ENCODE peak calls at places on chromosomes 13 and 19, in eight cellular contexts. M is BJ; S is neuronal stem cell; N is dorsolateral prefrontal cortex; W is effector memory CD4-positive, alpha-beta T cell; R is astrocyte of the cerebellum; G is Caco-2; K is psoas muscle. H is an unnamed sample.

GRCh38 chr19:31164666-31165265 is 184.5 kb downstream of the TSHZ3 start:
- DNase-seq in M (no peak), S (no peak), N (no peak), W (no peak), R (no peak), G (no peak), K (no peak), H (no peak)

GRCh38 chr13:31880849-31881494 is 141.6 kb downstream of the RXFP2 start:
- DNase-seq in M (peak), S (no peak), N (no peak), W (no peak), R (no peak), G (no peak), K (no peak), H (no peak)

GRCh38 chr19:14218615-14219330 is 12.8 kb upstream of the ADGRL1 start:
- DNase-seq in M (no peak), S (no peak), N (peak), W (no peak), R (no peak), G (no peak), K (no peak), H (no peak)

GRCh38 chr19:19256072-19256969 is 16.8 kb downstream of the TM6SF2 start:
- DNase-seq in M (no peak), S (no peak), N (no peak), W (no peak), R (no peak), G (no peak), K (no peak), H (no peak)

GRCh38 chr19:45130888-45131615 is 29.7 kb downstream of the NKPD1 start:
- DNase-seq in M (no peak), S (no peak), N (peak), W (no peak), R (no peak), G (no peak), K (no peak), H (no peak)

GRCh38 chr19:38046254-38047047 is 139.4 kb downstream of the SIPA1L3 start:
- DNase-seq in M (no peak), S (no peak), N (no peak), W (no peak), R (no peak), G (no peak), K (no peak), H (no peak)

GRCh38 chr19:48170817-48171347 is 402 bp downstream of the ZSWIM9 start:
- DNase-seq in M (no peak), S (no peak), N (no peak), W (no peak), R (no peak), G (no peak), K (no peak), H (no peak)

GRCh38 chr13:65787087-65787486 is 1443.0 kb downstream of the PCDH9 start:
- DNase-seq in M (no peak), S (no peak), N (no peak), W (no peak), R (no peak), G (no peak), K (no peak), H (no peak)

GRCh38 chr13:97879646-97880297 is 73.7 kb upstream of the IPO5 start:
- DNase-seq in M (peak), S (no peak), N (no peak), W (no peak), R (peak), G (no peak), K (no peak), H (peak)

GRCh38 chr19:54905908-54906511 is at the start of gene NCR1:
- DNase-seq in M (no peak), S (no peak), N (no peak), W (no peak), R (no peak), G (no peak), K (no peak), H (no peak)

GRCh38 chr19:49931293-49932040 is 2.2 kb upstream of the NUP62 start:
- DNase-seq in M (no peak), S (no peak), N (no peak), W (no peak), R (no peak), G (no peak), K (no peak), H (no peak)

GRCh38 chr19:49929611-49930482 is 543 bp upstream of the NUP62 start:
- DNase-seq in M (peak), S (peak), N (peak), W (peak), R (peak), G (peak), K (peak), H (peak)

GRCh38 chr19:49932041-49932451 is 2.7 kb upstream of the NUP62 start:
- DNase-seq in M (no peak), S (no peak), N (no peak), W (no peak), R (no peak), G (no peak), K (no peak), H (peak)

GRCh38 chr19:49929121-49929610 is at the start of the genes ATF5 and NUP62:
- DNase-seq in M (peak), S (peak), N (peak), W (peak), R (no peak), G (peak), K (peak), H (no peak)

GRCh38 chr19:49930483-49931011 is 1.2 kb upstream of the NUP62 start:
- DNase-seq in M (no peak), S (no peak), N (no peak), W (no peak), R (no peak), G (no peak), K (peak), H (no peak)
- H3K4me3 ChIP-seq in M (no peak), S (peak), N (peak), W (no peak), R (peak), G (no peak), K (peak), H (peak)

DNA sequence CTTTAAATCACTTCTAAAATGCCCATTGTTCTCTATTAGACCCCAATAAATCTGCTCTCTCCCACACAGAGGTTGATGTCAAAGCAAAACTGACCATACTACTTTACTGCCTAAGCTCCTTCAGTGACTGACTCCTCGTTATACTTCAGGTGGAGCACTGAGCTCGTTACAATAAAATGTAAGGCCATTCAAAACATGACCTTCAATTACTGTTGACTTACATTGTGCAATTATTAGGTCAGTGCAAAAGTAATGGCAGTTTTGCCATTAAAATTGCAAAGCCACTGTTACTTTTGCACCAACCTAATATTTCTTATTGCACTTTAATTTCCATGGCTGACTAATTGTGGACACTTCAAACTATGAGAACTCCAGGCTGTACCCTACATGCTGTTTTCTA is 314.9 kb downstream of the MZT1 start:
- DNase-seq in M (no peak), S (no peak), N (no peak), W (no peak), R (no peak), G (no peak), K (no peak), H (no peak)
- H3K4me3 ChIP-seq in M (no peak), S (no peak), N (no peak), W (no peak), R (no peak), G (no peak), K (no peak), H (no peak)

DNA sequence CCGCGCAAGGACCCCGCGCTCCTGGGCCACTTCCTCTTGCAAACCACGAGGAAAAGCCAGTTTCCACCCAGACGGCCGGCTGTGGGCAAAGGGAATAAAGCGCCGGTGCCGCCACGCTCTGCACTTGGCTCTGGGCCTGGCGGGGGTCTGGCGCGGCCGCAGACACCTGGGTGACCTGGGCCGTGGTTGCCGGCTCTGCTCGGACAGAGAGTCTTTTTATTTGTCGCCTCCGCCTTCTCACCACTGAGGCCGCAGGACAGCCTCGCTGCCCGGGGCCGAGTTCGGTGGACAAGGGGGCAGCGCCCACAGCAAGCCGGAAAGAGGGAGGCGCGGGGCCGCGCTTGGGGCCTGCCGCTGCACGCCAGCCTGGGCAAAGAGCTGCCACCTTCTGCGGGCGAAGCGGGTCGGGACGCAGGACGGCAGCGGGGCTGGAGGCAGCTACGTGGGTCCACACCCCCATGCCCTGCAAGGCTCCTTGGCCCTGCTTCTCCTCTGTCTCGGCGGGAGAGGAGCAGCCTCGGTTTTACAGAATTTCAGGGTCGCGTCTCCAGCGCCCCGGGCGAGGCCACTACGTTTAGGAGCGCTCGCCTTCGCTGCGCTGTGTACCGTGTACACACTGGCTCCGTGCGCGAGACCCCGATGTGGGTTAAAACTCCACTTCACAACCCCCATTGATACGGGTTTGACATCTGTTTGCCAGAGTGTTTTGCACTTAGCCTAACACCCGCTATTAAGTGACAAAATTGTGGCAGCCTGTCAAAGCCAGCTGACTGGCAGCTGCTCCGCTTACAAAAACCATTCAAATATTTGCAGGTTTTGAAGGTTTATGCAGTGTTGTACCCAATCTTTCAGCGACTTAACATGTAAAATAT is 13.0 kb upstream of the SOX1 start:
- DNase-seq in M (no peak), S (no peak), N (no peak), W (no peak), R (no peak), G (no peak), K (no peak), H (no peak)
- H3K4me3 ChIP-seq in M (no peak), S (peak), N (no peak), W (no peak), R (no peak), G (no peak), K (no peak), H (no peak)

DNA sequence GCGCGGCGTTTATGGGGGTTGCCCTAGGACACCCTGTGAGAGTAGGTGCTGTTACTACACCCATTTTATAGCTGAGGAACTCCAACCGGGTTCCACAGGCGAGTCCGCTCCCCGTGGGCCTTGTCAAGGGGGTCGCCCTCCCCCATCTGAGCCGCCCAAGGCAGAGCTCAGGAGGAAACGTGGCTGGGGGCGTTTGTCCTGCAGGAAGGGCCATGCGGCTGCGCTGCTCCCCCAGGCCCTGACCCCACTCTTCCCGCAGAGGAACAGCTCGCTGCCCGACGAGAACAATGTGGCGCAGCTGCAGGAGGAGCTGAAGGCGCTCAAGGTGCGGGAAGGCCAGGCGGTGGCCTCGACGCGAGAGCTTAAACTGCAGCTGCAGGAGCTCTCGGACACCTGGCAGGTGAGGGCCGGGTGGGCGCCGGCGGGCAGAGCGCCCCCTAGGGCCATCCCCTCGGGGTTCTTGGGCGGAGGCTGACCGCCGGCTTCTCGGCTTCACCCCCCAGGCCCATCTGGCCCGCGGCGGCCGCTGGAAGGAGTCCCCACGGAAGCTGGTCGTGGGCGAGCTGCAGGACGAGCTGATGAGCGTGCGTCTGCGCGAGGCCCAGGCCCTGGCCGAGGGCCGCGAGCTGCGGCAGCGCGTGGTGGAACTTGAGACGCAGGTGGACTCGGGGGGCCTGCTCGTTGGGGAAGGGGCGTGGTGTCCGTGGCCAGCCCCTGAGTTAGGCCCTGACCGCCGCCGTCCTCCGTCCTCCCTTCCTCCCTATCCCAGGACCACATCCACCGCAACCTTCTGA is 12.4 kb downstream of the PRR36 start:
- DNase-seq in M (no peak), S (no peak), N (no peak), W (no peak), R (no peak), G (no peak), K (no peak), H (no peak)
- H3K4me3 ChIP-seq in M (no peak), S (peak), N (peak), W (peak), R (peak), G (peak), K (peak), H (peak)

DNA sequence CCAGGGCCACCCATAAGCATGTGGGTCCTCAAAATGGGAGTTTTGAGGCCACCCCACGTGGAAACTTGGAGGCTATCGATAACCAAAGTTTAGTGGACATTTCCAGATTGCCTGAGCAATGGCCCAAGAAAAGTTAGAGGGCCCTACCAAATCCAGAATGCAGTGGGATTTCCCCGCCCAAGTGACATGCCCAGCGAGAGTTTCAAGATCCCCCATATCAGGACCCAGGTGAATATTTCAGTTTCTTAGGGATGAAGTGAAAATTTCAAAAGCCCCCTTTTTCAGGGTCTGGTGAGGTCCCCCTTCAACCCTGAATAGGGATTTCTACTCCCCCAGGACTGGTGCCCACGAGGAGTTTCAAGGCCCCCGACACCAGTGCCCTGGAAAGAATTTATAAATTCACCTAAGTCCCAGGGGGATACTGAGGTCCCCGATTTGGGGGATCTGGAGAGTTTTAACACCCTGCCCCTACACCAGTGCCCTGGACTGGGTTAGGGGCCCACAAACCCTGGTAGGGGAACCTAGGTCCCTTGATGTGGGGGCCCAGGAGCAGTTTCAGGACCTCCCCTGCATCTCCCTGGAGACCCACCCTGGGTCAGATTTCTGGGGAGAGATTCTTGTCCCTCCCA is 695 bp downstream of the BST2 start:
- DNase-seq in M (no peak), S (no peak), N (no peak), W (no peak), R (no peak), G (no peak), K (no peak), H (no peak)
- H3K4me3 ChIP-seq in M (no peak), S (peak), N (peak), W (peak), R (no peak), G (peak), K (peak), H (peak)

DNA sequence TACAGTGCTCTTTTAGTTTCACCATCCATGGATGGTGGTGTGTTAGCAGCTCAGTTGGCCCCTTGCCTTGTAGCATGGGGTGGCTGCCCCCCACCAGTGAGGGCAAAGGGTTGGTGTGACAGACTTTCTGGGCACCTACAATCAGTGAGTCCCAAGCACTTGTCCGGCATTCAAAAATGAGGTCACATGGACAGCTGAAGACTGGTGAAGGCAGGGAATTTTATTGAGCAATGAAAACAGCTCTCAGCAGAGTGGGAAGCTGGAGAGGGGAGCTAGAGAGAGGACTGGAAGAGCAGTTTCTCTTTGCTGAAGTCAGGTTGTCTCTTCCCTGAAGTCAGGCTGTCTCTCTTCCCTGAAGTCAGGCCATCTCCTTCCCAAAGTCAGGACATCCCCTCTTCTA is 1053.2 kb downstream of the SLITRK1 start:
- DNase-seq in M (no peak), S (no peak), N (no peak), W (no peak), R (no peak), G (no peak), K (no peak), H (no peak)
- H3K4me3 ChIP-seq in M (no peak), S (no peak), N (no peak), W (no peak), R (no peak), G (no peak), K (no peak), H (no peak)

GRCh38 chr13:33867472-33867871 is 49.5 kb downstream of the RFC3 start:
- DNase-seq in M (no peak), S (no peak), N (no peak), W (no peak), R (no peak), G (no peak), K (no peak), H (no peak)

GRCh38 chr13:33870046-33870668 is 52.2 kb downstream of the RFC3 start:
- DNase-seq in M (no peak), S (no peak), N (no peak), W (no peak), R (no peak), G (no peak), K (no peak), H (no peak)

GRCh38 chr13:33868343-33868994 is 50.5 kb downstream of the RFC3 start:
- DNase-seq in M (no peak), S (no peak), N (no peak), W (no peak), R (no peak), G (no peak), K (no peak), H (no peak)

GRCh38 chr13:33871207-33872004 is 53.5 kb downstream of the RFC3 start:
- DNase-seq in M (no peak), S (no peak), N (no peak), W (no peak), R (no peak), G (no peak), K (no peak), H (no peak)

GRCh38 chr13:33869005-33869404 is 51.1 kb downstream of the RFC3 start:
- DNase-seq in M (no peak), S (no peak), N (no peak), W (no peak), R (peak), G (no peak), K (no peak), H (peak)
- H3K4me3 ChIP-seq in M (no peak), S (no peak), N (no peak), W (no peak), R (no peak), G (no peak), K (no peak), H (no peak)

H was measured in epithelial cell of proximal tubule.